ENCODE peak calls at places on chromosomes 13 and 19, in four cellular contexts. X, A, W and L are unnamed samples.

GRCh38 chr13:112441779-112442310 is 65.7 kb downstream of the SPACA7 start:
- DNase-seq in W (no peak), A (no peak), X (no peak), L (no peak)

GRCh38 chr13:78607409-78608253 is 4.3 kb upstream of the POU4F1 start:
- DNase-seq in A (no peak), W (no peak), X (no peak), L (no peak)

GRCh38 chr19:48726573-48726972 is 7.0 kb upstream of the MAMSTR start:
- DNase-seq in W (no peak), A (no peak), X (no peak), L (peak; percentile 66)

GRCh38 chr19:34365463-34366401 is 736 bp downstream of the GPI start:
- DNase-seq in A (peak; percentile 49), X (peak; percentile 63), W (peak; percentile 47), L (no peak)

GRCh38 chr13:62626771-62627170 is 1211.1 kb upstream of the PCDH20 start:
- DNase-seq in X (no peak), W (no peak), A (no peak), L (peak; percentile 4)

GRCh38 chr19:12864721-12865715 is 16.2 kb downstream of the DNASE2 start:
- DNase-seq in A (peak; percentile 60), W (no peak), X (no peak), L (no peak)

GRCh38 chr19:13615890-13616289 is 109.6 kb upstream of the CACNA1A start:
- DNase-seq in A (no peak), W (no peak), X (no peak), L (no peak)

GRCh38 chr19:3471954-3472655 is 8.2 kb downstream of the SMIM24 start:
- DNase-seq in W (peak; percentile 53), X (no peak), A (no peak), L (no peak)

GRCh38 chr13:43072394-43072793 is 49.0 kb downstream of the DNAJC15 start:
- DNase-seq in A (peak; percentile 36), X (peak; percentile 57), W (no peak), L (no peak)

GRCh38 chr19:13920940-13921744 is 15.1 kb downstream of the CC2D1A start:
- DNase-seq in W (no peak), X (no peak), A (peak; percentile 43), L (peak; percentile 53)

GRCh38 chr13:113930711-113931637 is 42.9 kb downstream of the C13orf46 start:
- DNase-seq in A (no peak), W (no peak), X (peak; percentile 42), L (no peak)

GRCh38 chr13:113926951-113927660 is 46.8 kb downstream of the C13orf46 start:
- DNase-seq in A (no peak), W (no peak), X (peak; percentile 31), L (no peak)

GRCh38 chr13:113929628-113930615 is 44.0 kb downstream of the C13orf46 start:
- DNase-seq in A (no peak), X (peak; percentile 27), W (no peak), L (no peak)

GRCh38 chr13:113927661-113928581 is 46.0 kb downstream of the C13orf46 start:
- DNase-seq in W (no peak), A (peak; percentile 52), X (peak; percentile 57), L (no peak)

DNA sequence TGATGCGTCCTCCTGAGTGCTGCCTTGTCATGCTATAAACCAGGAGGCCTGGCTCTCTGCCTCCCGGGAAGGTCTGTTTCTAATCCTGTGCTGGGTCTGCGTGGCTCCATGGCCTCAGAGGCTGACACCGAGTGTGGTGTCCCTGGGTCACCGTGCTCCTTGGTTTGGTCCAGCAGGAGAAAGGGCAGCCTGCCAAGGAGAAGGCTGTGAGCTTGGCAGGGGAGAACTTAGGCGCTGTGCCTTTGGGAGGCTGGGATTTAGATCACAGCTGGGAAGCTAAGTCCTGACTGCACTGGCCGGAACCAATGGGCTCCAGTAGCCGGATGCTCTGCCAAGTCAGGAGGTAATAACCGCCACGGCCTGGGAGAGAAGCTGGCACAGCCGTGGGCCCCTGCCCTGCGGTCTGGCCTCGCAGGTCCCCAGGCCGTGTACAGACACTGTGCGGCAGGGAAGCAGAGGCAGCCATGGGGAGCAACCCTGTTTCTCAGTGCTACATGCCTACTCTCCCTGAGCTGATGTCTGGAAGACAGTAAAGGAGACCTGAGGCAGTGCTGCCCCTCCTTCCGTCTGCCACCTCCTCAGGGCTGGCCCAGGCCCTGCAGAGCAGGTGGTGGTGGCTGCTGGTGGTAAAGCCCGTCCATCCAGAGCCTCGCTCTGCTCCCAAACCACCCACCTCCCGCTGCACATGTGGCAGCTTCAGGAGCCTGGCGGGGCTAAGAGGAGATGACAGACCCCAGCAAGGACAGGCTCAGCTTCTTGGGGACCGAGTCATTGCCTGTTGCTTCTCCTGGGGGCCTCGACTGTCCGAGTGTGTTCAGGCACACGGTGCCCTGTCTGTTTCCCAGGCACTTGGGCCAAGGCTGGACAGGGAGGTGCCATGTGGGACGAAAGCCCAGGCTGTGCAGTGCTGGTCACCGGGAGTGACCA is 44.9 kb downstream of the C13orf46 start:
- DNase-seq in X (peak; percentile 60), A (peak; percentile 75), W (no peak), L (no peak)
- H3K4me3 ChIP-seq in X (no peak overlapping the region), A (no peak overlapping the region), W (no peak overlapping the region), L (no peak overlapping the region)

DNA sequence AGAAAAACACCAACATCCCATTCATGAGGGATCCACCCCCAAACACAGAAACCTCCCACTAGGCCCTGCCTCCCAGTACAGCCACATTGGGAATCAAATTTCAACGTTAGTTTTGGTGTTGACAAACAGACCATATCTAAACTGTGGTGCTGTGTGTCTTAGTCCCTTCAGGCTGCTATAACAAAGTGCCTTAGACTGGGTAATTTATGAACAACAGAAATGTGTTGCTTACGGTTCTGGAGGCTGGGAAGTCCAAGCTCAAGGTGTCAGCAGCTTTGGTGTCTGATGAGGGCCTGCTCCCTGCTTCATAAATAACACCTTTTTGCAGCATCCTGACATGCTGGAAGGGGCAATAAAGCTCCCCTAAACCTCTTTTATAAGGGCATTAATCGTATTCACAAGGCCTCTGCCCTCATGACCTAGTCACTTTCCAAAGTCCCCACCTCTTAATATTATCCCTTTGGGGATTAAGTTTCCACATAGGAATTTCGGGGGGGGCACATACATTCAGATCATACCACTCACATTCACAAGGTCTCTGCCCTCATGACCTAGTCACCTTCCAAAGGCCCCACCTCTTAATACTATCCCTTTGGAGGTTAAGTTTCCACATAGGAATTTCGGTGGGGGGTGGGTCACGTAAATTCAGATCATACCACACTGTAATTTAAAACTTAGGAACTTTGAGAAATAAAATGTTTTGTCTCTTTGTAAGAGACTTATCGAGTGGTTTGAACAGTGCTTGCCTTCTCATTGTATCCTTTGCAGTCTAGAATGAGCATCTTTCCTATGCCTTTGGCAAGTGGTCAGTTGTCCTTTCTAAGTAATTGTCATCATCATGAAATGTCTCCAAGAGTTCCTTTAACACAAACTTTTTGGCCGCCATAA is 27.6 kb downstream of the ZNF507 start:
- DNase-seq in W (no peak), A (no peak), X (no peak), L (no peak)
- H3K4me3 ChIP-seq in W (no peak overlapping the region), A (no peak overlapping the region), X (no peak overlapping the region), L (no peak overlapping the region)

GRCh38 chr19:18608102-18608804 is 1.7 kb upstream of the CRLF1 start:
- DNase-seq in X (no peak), W (no peak), A (no peak), L (no peak)
- H3K4me3 ChIP-seq in X (no peak overlapping the region), W (no peak overlapping the region), A (no peak overlapping the region), L (no peak overlapping the region)

DNA sequence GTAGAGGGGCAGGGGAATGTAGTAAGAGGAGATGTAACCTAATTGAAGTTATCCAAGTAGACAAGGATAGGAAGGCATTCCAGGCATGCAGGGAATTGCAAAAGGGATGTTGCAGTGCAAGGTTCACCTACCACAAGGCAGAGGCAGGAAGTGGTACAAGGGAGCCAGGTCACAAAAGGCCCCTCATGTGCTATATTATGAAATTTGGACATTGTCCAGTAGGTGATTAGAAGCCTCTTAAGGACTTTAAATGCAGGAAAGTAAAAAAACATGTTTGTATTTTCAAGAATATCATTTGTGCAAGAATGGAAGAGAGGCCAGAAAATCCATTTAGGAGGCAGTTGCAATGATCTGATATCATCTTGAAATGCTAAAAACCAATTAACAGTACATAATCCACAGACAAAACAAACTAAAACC is 111.4 kb downstream of the FRY start:
- DNase-seq in A (no peak), X (no peak), W (peak; percentile 26), L (no peak)
- H3K4me3 ChIP-seq in A (no peak overlapping the region), X (no peak overlapping the region), W (no peak overlapping the region), L (no peak overlapping the region)

DNA sequence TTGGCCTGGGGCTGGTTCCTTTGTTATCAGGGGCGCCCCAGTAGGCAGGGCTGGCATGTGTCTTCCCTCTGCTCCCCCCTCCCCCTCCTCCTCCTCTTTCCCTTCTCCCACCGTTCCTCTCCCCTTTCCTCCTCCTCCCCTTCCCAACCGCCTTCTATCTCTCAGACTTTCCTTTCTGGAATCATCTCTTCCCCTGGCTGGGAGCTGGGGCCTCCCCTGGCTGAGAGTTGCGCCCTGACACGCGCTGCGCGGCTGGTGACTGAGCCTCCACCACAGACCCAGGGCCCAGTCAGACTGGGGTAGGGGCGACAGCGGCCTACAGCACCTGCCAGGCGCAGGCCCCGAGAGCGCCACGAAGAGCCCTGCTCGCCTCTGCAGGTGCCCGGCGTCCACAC is 2.8 kb downstream of the PNMA8B start:
- DNase-seq in A (no peak), X (no peak), W (no peak), L (no peak)
- H3K4me3 ChIP-seq in A (no peak overlapping the region), X (peak overlapping the region; percentile 26), W (no peak overlapping the region), L (peak overlapping the region; percentile 20)

DNA sequence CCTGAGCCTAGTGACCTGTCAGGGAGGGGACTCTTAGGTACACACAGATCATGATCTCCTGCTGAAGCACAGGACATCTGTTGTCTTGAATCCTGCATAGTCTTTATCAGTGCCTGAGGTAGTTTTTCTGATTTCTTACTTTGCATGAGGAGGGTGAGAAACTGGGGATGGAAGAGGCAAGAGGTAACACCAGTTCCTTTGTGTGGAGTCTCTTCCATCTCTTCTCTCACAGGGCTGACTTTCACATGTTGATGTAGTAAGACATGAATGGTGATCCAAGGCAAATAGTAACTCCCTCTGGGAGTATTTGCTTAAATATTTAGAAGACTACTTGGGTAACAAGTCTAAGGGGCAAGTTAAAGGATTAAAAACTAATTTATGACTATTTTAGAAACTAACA is 9.5 kb downstream of the NBEA start:
- DNase-seq in A (no peak), W (no peak), X (no peak), L (no peak)
- H3K4me3 ChIP-seq in A (no peak overlapping the region), W (no peak overlapping the region), X (no peak overlapping the region), L (no peak overlapping the region)

DNA sequence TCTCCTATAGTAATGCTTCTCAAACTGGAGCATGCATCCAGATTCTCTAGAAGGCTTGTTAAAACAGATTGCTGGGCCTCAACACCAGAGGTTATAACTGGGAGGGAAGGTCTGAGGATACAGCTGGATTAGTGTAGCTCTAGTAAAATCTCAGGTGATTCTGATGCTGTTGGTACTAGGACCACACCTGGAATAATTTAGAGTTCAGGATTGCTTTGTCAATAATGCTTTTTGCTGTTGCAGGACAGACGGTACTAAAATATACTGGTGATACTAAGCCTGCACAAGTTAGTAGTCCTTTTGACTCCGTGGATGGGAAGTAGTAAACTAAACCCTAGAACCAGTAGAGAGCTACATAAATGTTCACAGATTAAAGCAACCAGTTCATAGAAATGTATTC is 258.1 kb upstream of the STARD13 start:
- DNase-seq in A (no peak), X (no peak), W (no peak), L (no peak)
- H3K4me3 ChIP-seq in A (no peak overlapping the region), X (peak overlapping the region; percentile 43), W (peak overlapping the region; percentile 48), L (no peak overlapping the region)

GRCh38 chr19:51976852-51977251 is 9.8 kb downstream of the ZNF350 start:
- DNase-seq in A (no peak), W (no peak), X (no peak), L (no peak)

GRCh38 chr19:51977346-51977745 is 9.3 kb downstream of the ZNF350 start:
- DNase-seq in W (no peak), A (no peak), X (no peak), L (no peak)

GRCh38 chr19:51970718-51971117 is 15.9 kb downstream of the ZNF350 start:
- DNase-seq in W (no peak), X (no peak), A (no peak), L (no peak)

GRCh38 chr19:51971624-51972023 is 15.0 kb downstream of the ZNF350 start:
- DNase-seq in A (no peak), X (no peak), W (no peak), L (no peak)
- H3K4me3 ChIP-seq in A (no peak overlapping the region), X (no peak overlapping the region), W (no peak overlapping the region), L (no peak overlapping the region)